ENCODE peak calls at places on chromosomes 5 and 9, in ten cellular contexts. A, D, F, H, N, O, K, V, T and M are unnamed samples.

GRCh38 chr5:34571380-34572041 is 84.6 kb upstream of the RAI14 start:
- DNase-seq in A (no peak), D (no peak), F (no peak), H (peak), N (no peak), O (no peak), K (no peak), V (no peak), T (no peak), M (no peak)

GRCh38 chr9:125493861-125494554 is 213.0 kb downstream of the MAPKAP1 start:
- DNase-seq in A (no peak), D (no peak), F (no peak), H (no peak), N (no peak), O (no peak), K (no peak), V (no peak), T (no peak), M (no peak)

GRCh38 chr9:98049668-98050067 is 6.9 kb upstream of the NANS start:
- DNase-seq in A (no peak), D (no peak), F (no peak), H (no peak), N (no peak), O (no peak), K (no peak), V (no peak), T (no peak), M (no peak)

GRCh38 chr9:4923580-4924544 is 61.2 kb upstream of the JAK2 start:
- DNase-seq in A (no peak), D (peak), F (peak), H (peak), N (peak), O (no peak), K (peak), V (peak), T (no peak), M (no peak)

GRCh38 chr9:112173489-112174222 is 1.4 kb downstream of the SUSD1 start:
- DNase-seq in A (no peak), D (no peak), F (no peak), H (no peak), N (no peak), O (no peak), K (no peak), V (no peak), T (no peak), M (no peak)

GRCh38 chr9:138047469-138048040 is 170.0 kb downstream of the CACNA1B start:
- DNase-seq in A (no peak), D (no peak), F (no peak), H (no peak), N (peak), O (no peak), K (no peak), V (no peak), T (no peak), M (no peak)

GRCh38 chr5:170475269-170476000 is 28.4 kb upstream of the KCNIP1 start:
- DNase-seq in A (no peak), D (no peak), F (no peak), H (no peak), N (no peak), O (no peak), K (no peak), V (no peak), T (no peak), M (no peak)

GRCh38 chr5:150593996-150594395 is 46.5 kb upstream of the SYNPO start:
- DNase-seq in A (no peak), D (no peak), F (no peak), H (no peak), N (peak), O (no peak), K (no peak), V (no peak), T (no peak), M (no peak)

GRCh38 chr5:18553269-18553668 is 919.0 kb downstream of the TAF11L14 start:
- DNase-seq in A (no peak), D (peak), F (no peak), H (no peak), N (no peak), O (no peak), K (no peak), V (no peak), T (no peak), M (no peak)

GRCh38 chr5:34047147-34047546 is 4.1 kb upstream of the C1QTNF3 start:
- DNase-seq in A (no peak), D (no peak), F (no peak), H (no peak), N (no peak), O (no peak), K (no peak), V (no peak), T (no peak), M (no peak)

GRCh38 chr5:144254552-144254951 is 83.9 kb downstream of the KCTD16 start:
- DNase-seq in A (no peak), D (no peak), F (no peak), H (no peak), N (no peak), O (no peak), K (no peak), V (no peak), T (no peak), M (no peak)

GRCh38 chr5:98248949-98249348 is 524.5 kb upstream of the RGMB start:
- DNase-seq in A (no peak), D (no peak), F (no peak), H (no peak), N (no peak), O (no peak), K (no peak), V (no peak), T (no peak), M (no peak)

GRCh38 chr9:28999806-29000205 is 1426.5 kb upstream of the C9orf72 start:
- DNase-seq in A (no peak), D (peak), F (no peak), H (no peak), N (no peak), O (no peak), K (no peak), V (no peak), T (no peak), M (no peak)

GRCh38 chr9:135639196-135639595 is at the start of gene GLT6D1:
- DNase-seq in A (no peak), D (no peak), F (no peak), H (no peak), N (no peak), O (no peak), K (no peak), V (no peak), T (no peak), M (peak)

GRCh38 chr9:3842839-3843238 is 317.0 kb upstream of the RFX3 start:
- DNase-seq in A (no peak), D (no peak), F (no peak), H (no peak), N (no peak), O (no peak), K (no peak), V (no peak), T (no peak), M (no peak)

GRCh38 chr5:150410524-150411244 is 2.0 kb downstream of the CD74 start:
- DNase-seq in A (peak), D (peak), F (no peak), H (peak), N (peak), O (peak), K (peak), V (peak), T (peak), M (peak)

GRCh38 chr5:17305964-17306725 is 88.7 kb downstream of the BASP1 start:
- DNase-seq in A (no peak), D (peak), F (no peak), H (peak), N (no peak), O (no peak), K (peak), V (no peak), T (no peak), M (no peak)

GRCh38 chr9:81035171-81035570 is 654.2 kb downstream of the TLE1 start:
- DNase-seq in A (no peak), D (no peak), F (no peak), H (no peak), N (peak), O (no peak), K (no peak), V (no peak), T (no peak), M (no peak)

GRCh38 chr5:151151793-151152192 is 5.8 kb downstream of the ANXA6 start:
- DNase-seq in A (no peak), D (no peak), F (no peak), H (no peak), N (no peak), O (no peak), K (no peak), V (peak), T (peak), M (no peak)

GRCh38 chr5:66039701-66040100 is 104.4 kb upstream of the SREK1 start:
- DNase-seq in A (no peak), D (no peak), F (no peak), H (no peak), N (no peak), O (no peak), K (no peak), V (no peak), T (no peak), M (no peak)

GRCh38 chr5:83256091-83256775 is 178.9 kb downstream of the XRCC4 start:
- DNase-seq in A (no peak), D (no peak), F (no peak), H (no peak), N (no peak), O (no peak), K (no peak), V (peak), T (no peak), M (no peak)

GRCh38 chr9:81002242-81002641 is 687.1 kb downstream of the TLE1 start:
- DNase-seq in A (no peak), D (no peak), F (no peak), H (no peak), N (no peak), O (peak), K (peak), V (no peak), T (no peak), M (no peak)

GRCh38 chr5:103621548-103621930 is 59.0 kb upstream of the NUDT12 start:
- DNase-seq in A (no peak), D (no peak), F (no peak), H (peak), N (no peak), O (no peak), K (no peak), V (no peak), T (no peak), M (no peak)

GRCh38 chr9:134422301-134422700 is 96.0 kb downstream of the RXRA start:
- DNase-seq in A (no peak), D (no peak), F (no peak), H (no peak), N (no peak), O (no peak), K (no peak), V (no peak), T (no peak), M (no peak)

GRCh38 chr5:74432240-74432639 is 208.3 kb downstream of the ENC1 start:
- DNase-seq in A (no peak), D (no peak), F (no peak), H (no peak), N (no peak), O (no peak), K (no peak), V (no peak), T (no peak), M (no peak)

GRCh38 chr5:107861565-107861964 is 190.8 kb upstream of the EFNA5 start:
- DNase-seq in A (no peak), D (no peak), F (no peak), H (no peak), N (no peak), O (no peak), K (no peak), V (no peak), T (no peak), M (no peak)

GRCh38 chr9:133990366-133991210 is 1.5 kb downstream of the VAV2 start:
- DNase-seq in A (peak), D (peak), F (no peak), H (peak), N (peak), O (peak), K (peak), V (no peak), T (no peak), M (no peak)

DNA sequence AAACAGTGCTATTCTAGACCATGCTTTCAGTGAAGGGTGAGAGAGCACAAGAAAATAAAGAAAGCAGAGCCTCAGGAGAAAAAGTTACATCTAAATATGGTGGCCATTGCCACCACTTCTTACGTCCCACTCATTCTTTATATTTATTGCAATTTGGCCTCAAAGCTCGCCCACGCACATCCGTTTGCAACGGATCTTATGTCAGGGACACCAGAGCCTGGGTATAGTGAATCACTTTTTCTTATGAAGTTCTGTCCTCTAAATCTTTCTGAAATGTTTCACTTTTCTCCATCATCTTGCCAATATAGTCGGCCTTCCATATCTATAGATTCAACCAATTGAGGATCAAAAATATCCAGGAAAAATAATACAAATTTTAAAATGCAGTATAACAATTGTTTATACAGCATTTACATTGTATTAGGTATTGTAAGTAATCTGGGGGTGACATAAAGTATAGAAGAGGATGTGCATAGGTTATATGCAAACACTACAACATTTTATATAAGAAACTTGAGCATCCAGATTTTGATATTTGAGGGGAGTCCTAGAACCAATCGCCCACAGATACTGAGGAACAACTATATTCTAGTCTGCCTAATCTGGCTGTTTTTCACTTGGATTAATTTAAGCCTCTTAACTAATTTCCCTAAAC is 35.2 kb downstream of the GOLPH3 start:
- DNase-seq in A (no peak), D (no peak), F (no peak), H (no peak), N (no peak), O (no peak), K (no peak), V (no peak), T (no peak), M (no peak)
- TF ChIP-seq MAX in A (no peak), D (no peak), F (no peak), H (no peak), N (no peak), O (no peak), K (no peak), V (no peak), T (no peak), M (no peak)

DNA sequence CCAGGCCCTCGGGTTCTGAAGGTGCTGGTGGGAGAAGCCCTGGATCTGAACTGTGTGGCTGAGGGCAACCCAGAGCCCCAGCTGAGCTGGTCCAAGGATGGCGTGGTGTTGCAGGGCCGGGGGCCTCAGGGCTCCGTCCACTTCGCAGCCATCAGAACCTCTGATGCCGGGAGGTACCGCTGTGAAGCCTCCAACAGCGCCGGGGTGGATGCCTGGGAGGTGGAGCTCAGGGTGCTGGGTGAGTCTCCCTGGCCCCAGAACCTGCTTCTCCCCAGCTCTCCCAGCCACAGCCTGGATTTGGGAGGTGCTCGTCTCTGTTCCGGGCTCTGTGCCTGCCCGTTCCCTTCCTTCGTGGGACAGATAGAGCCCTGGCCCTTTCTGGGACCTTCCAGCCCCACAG is 75.6 kb downstream of the HMCN2 start:
- DNase-seq in A (no peak), D (no peak), F (no peak), H (no peak), N (no peak), O (no peak), K (no peak), V (no peak), T (no peak), M (no peak)
- TF ChIP-seq MAX in A (no peak), D (no peak), F (no peak), H (no peak), N (no peak), O (no peak), K (no peak), V (no peak), T (no peak), M (no peak)

GRCh38 chr5:135448071-135448704 is 1.0 kb upstream of the DCANP1 start:
- DNase-seq in A (no peak), D (no peak), F (no peak), H (no peak), N (no peak), O (no peak), K (no peak), V (peak), T (no peak), M (peak)

GRCh38 chr5:135450328-135450727 is 1.8 kb downstream of the TIFAB start:
- DNase-seq in A (no peak), D (no peak), F (no peak), H (no peak), N (no peak), O (no peak), K (peak), V (no peak), T (no peak), M (no peak)

GRCh38 chr5:135450957-135451356 is 1.2 kb downstream of the TIFAB start:
- DNase-seq in A (no peak), D (no peak), F (no peak), H (no peak), N (no peak), O (no peak), K (no peak), V (no peak), T (no peak), M (no peak)

GRCh38 chr5:135448796-135449507 is 1.8 kb upstream of the DCANP1 start:
- DNase-seq in A (no peak), D (no peak), F (no peak), H (no peak), N (no peak), O (no peak), K (no peak), V (peak), T (no peak), M (no peak)

GRCh38 chr5:135449608-135450007 is 2.5 kb upstream of the DCANP1 start:
- DNase-seq in A (no peak), D (no peak), F (no peak), H (no peak), N (no peak), O (no peak), K (no peak), V (no peak), T (no peak), M (no peak)
- TF ChIP-seq MAX in A (no peak), D (no peak), F (no peak), H (no peak), N (no peak), O (no peak), K (no peak), V (no peak), T (no peak), M (no peak)

GRCh38 chr5:29516224-29516623 is 1677.3 kb upstream of the CDH6 start:
- DNase-seq in A (no peak), D (no peak), F (no peak), H (no peak), N (no peak), O (no peak), K (no peak), V (no peak), T (no peak), M (no peak)

GRCh38 chr5:29518176-29518575 is 1675.3 kb upstream of the CDH6 start:
- DNase-seq in A (no peak), D (no peak), F (no peak), H (no peak), N (no peak), O (no peak), K (no peak), V (no peak), T (no peak), M (no peak)
- TF ChIP-seq MAX in A (no peak), D (no peak), F (no peak), H (no peak), N (no peak), O (no peak), K (no peak), V (no peak), T (no peak), M (no peak)

DNA sequence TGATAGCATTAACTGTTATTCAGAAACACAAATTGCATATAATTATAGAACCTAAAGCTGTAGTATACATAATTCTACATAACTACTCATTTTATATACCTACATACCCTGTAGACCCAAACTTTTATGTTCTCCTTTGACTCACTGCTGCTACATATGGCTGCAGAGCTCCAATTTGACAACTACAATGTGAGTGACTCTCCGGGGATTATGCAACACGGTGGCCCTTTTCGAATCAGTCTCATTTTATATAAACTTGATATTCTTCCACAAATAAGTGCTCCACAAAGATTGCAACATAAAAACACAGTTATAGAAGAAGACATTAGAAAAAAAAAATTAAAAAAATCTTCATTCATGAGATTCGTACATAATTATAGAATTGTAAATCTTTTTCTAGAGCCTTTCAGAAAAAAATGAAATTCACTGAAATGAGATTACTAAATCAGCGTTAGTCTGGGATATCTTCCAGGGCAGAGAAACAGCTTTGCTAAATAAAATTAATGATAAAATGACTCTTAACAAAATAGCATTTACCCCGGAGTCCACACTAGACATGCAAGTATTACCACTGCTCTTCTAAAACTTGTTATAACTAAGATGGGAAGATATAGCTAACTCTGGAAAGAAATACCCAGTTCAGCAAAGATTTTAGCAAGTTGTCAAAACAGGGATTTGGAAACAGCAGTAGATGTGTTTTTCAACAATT is 52.6 kb downstream of the SRFBP1 start:
- DNase-seq in A (no peak), D (no peak), F (no peak), H (no peak), N (no peak), O (no peak), K (no peak), V (peak), T (no peak), M (no peak)
- TF ChIP-seq MAX in A (no peak), D (no peak), F (no peak), H (no peak), N (no peak), O (no peak), K (no peak), V (no peak), T (no peak), M (no peak)

GRCh38 chr5:154005648-154006047 is 33.1 kb downstream of the FAM114A2 start:
- DNase-seq in A (no peak), D (no peak), F (no peak), H (no peak), N (no peak), O (no peak), K (no peak), V (no peak), T (no peak), M (no peak)

GRCh38 chr5:154002093-154002492 is 36.6 kb downstream of the FAM114A2 start:
- DNase-seq in A (no peak), D (no peak), F (no peak), H (peak), N (no peak), O (no peak), K (no peak), V (no peak), T (no peak), M (no peak)

GRCh38 chr5:153999995-154000394 is 38.7 kb downstream of the FAM114A2 start:
- DNase-seq in A (no peak), D (no peak), F (no peak), H (no peak), N (no peak), O (no peak), K (no peak), V (no peak), T (no peak), M (no peak)

GRCh38 chr5:154000703-154001102 is 38.0 kb downstream of the FAM114A2 start:
- DNase-seq in A (no peak), D (no peak), F (no peak), H (no peak), N (no peak), O (no peak), K (no peak), V (no peak), T (no peak), M (no peak)

GRCh38 chr5:154002511-154003020 is 36.1 kb downstream of the FAM114A2 start:
- DNase-seq in A (no peak), D (no peak), F (no peak), H (peak), N (no peak), O (no peak), K (no peak), V (no peak), T (no peak), M (no peak)
- TF ChIP-seq MAX in A (no peak), D (no peak), F (no peak), H (no peak), N (no peak), O (no peak), K (no peak), V (no peak), T (no peak), M (no peak)

GRCh38 chr5:57034517-57034916 is 82.6 kb upstream of the MIER3 start:
- DNase-seq in A (no peak), D (no peak), F (no peak), H (no peak), N (no peak), O (no peak), K (no peak), V (no peak), T (no peak), M (no peak)
- TF ChIP-seq MAX in A (no peak), D (no peak), F (no peak), H (no peak), N (no peak), O (no peak), K (no peak), V (no peak), T (no peak), M (no peak)